ENCODE peak calls at places on chromosomes 6 and 20, in five cellular contexts. One of them, this sample, is unnamed.
A peak's percentile ranks its signal among the peaks of the same experiment; 100 is the strongest.

GRCh38 chr6:170097505-170098427 is 193.1 kb downstream of the DLL1 start:
- DNase-seq in activated T-cell treated with anti-CD3 and anti-CD28 coated beads for 4 hours: no peak
- DNase-seq in activated CD8-positive, alpha-beta T cell treated with anti-CD3 and anti-CD28 coated beads, Interleukin-2, amount 10 ng/mL, durations not matched to agents 7 days and 5 days: no peak
- DNase-seq in EL: no peak
- DNase-seq in activated CD4-positive, alpha-beta T cell treated with anti-CD3 and anti-CD28 coated beads for 1 hour: peak; percentile 4
- DNase-seq in this sample: no peak

GRCh38 chr6:3868544-3868943 is 19.4 kb downstream of the FAM50B start:
- DNase-seq in activated T-cell treated with anti-CD3 and anti-CD28 coated beads for 4 hours: no peak
- DNase-seq in EL: peak; percentile 17
- DNase-seq in activated CD8-positive, alpha-beta T cell treated with anti-CD3 and anti-CD28 coated beads, Interleukin-2, amount 10 ng/mL, durations not matched to agents 7 days and 5 days: no peak
- DNase-seq in activated CD4-positive, alpha-beta T cell treated with anti-CD3 and anti-CD28 coated beads for 1 hour: no peak
- DNase-seq in this sample: peak; percentile 67

GRCh38 chr6:107458687-107459282 is 579 bp downstream of the PDSS2 start:
- DNase-seq in activated T-cell treated with anti-CD3 and anti-CD28 coated beads for 4 hours: peak; percentile 6
- DNase-seq in EL: peak; percentile 30
- DNase-seq in activated CD4-positive, alpha-beta T cell treated with anti-CD3 and anti-CD28 coated beads for 1 hour: peak; percentile 8
- DNase-seq in activated CD8-positive, alpha-beta T cell treated with anti-CD3 and anti-CD28 coated beads, Interleukin-2, amount 10 ng/mL, durations not matched to agents 7 days and 5 days: peak; percentile 46
- DNase-seq in this sample: peak; percentile 31

GRCh38 chr20:2771631-2772080 is 28.8 kb downstream of the CPXM1 start:
- DNase-seq in activated CD4-positive, alpha-beta T cell treated with anti-CD3 and anti-CD28 coated beads for 1 hour: no peak
- DNase-seq in EL: peak; percentile 36
- DNase-seq in activated T-cell treated with anti-CD3 and anti-CD28 coated beads for 4 hours: no peak
- DNase-seq in activated CD8-positive, alpha-beta T cell treated with anti-CD3 and anti-CD28 coated beads, Interleukin-2, amount 10 ng/mL, durations not matched to agents 7 days and 5 days: no peak
- DNase-seq in this sample: peak; percentile 39

GRCh38 chr20:40807771-40808170 is 118.7 kb upstream of the MAFB start:
- DNase-seq in activated CD8-positive, alpha-beta T cell treated with anti-CD3 and anti-CD28 coated beads, Interleukin-2, amount 10 ng/mL, durations not matched to agents 7 days and 5 days: no peak
- DNase-seq in activated CD4-positive, alpha-beta T cell treated with anti-CD3 and anti-CD28 coated beads for 1 hour: no peak
- DNase-seq in activated T-cell treated with anti-CD3 and anti-CD28 coated beads for 4 hours: no peak
- DNase-seq in EL: no peak
- DNase-seq in this sample: no peak

GRCh38 chr6:882084-882598 is 189.2 kb upstream of the EXOC2 start:
- DNase-seq in activated T-cell treated with anti-CD3 and anti-CD28 coated beads for 4 hours: no peak
- DNase-seq in EL: no peak
- DNase-seq in activated CD4-positive, alpha-beta T cell treated with anti-CD3 and anti-CD28 coated beads for 1 hour: no peak
- DNase-seq in activated CD8-positive, alpha-beta T cell treated with anti-CD3 and anti-CD28 coated beads, Interleukin-2, amount 10 ng/mL, durations not matched to agents 7 days and 5 days: no peak
- DNase-seq in this sample: no peak

GRCh38 chr20:2736441-2736840 is 43.9 kb downstream of the EBF4 start:
- DNase-seq in activated CD4-positive, alpha-beta T cell treated with anti-CD3 and anti-CD28 coated beads for 1 hour: no peak
- DNase-seq in activated CD8-positive, alpha-beta T cell treated with anti-CD3 and anti-CD28 coated beads, Interleukin-2, amount 10 ng/mL, durations not matched to agents 7 days and 5 days: no peak
- DNase-seq in EL: no peak
- DNase-seq in activated T-cell treated with anti-CD3 and anti-CD28 coated beads for 4 hours: no peak
- DNase-seq in this sample: no peak

GRCh38 chr6:93282521-93283031 is 136.8 kb downstream of the EPHA7 start:
- DNase-seq in activated CD8-positive, alpha-beta T cell treated with anti-CD3 and anti-CD28 coated beads, Interleukin-2, amount 10 ng/mL, durations not matched to agents 7 days and 5 days: no peak
- DNase-seq in activated T-cell treated with anti-CD3 and anti-CD28 coated beads for 4 hours: no peak
- DNase-seq in activated CD4-positive, alpha-beta T cell treated with anti-CD3 and anti-CD28 coated beads for 1 hour: no peak
- DNase-seq in EL: no peak
- DNase-seq in this sample: no peak

GRCh38 chr20:56974499-56975250 is 291.8 kb downstream of the BMP7 start:
- DNase-seq in activated CD8-positive, alpha-beta T cell treated with anti-CD3 and anti-CD28 coated beads, Interleukin-2, amount 10 ng/mL, durations not matched to agents 7 days and 5 days: peak; percentile 38
- DNase-seq in EL: peak; percentile 69
- DNase-seq in activated CD4-positive, alpha-beta T cell treated with anti-CD3 and anti-CD28 coated beads for 1 hour: no peak
- DNase-seq in activated T-cell treated with anti-CD3 and anti-CD28 coated beads for 4 hours: no peak
- DNase-seq in this sample: peak; percentile 69